ENCODE peak calls at places on chromosomes 1 and 21, in five cellular contexts. One of them, this sample, is unnamed.

GRCh38 chr1:155039308-155039669 is 5.7 kb downstream of the DCST1 start:
- DNase-seq in activated naive CD8-positive, alpha-beta T cell treated with anti-CD3 and anti-CD28 coated beads, Interleukin-2, amount 10 ng/mL, durations not matched to agents 7 days and 5 days: no peak
- DNase-seq in stimulated activated CD4-positive, alpha-beta T cell treated with anti-CD3 and anti-CD28 coated beads, Interleukin-1b, Interleukin-23, amount 100 ng/mL, for 48 hours: no peak
- DNase-seq in amygdala: no peak
- DNase-seq in T-helper 9 cell: no peak
- DNase-seq in this sample: no peak

GRCh38 chr1:53617382-53618217 is 121.4 kb downstream of the GLIS1 start:
- DNase-seq in activated naive CD8-positive, alpha-beta T cell treated with anti-CD3 and anti-CD28 coated beads, Interleukin-2, amount 10 ng/mL, durations not matched to agents 7 days and 5 days: peak
- DNase-seq in stimulated activated CD4-positive, alpha-beta T cell treated with anti-CD3 and anti-CD28 coated beads, Interleukin-1b, Interleukin-23, amount 100 ng/mL, for 48 hours: no peak
- DNase-seq in T-helper 9 cell: no peak
- DNase-seq in amygdala: no peak
- DNase-seq in this sample: no peak

GRCh38 chr1:245153645-245154428 is 948 bp upstream of the KIF26B start:
- DNase-seq in amygdala: no peak
- DNase-seq in T-helper 9 cell: no peak
- DNase-seq in stimulated activated CD4-positive, alpha-beta T cell treated with anti-CD3 and anti-CD28 coated beads, Interleukin-1b, Interleukin-23, amount 100 ng/mL, for 48 hours: no peak
- DNase-seq in activated naive CD8-positive, alpha-beta T cell treated with anti-CD3 and anti-CD28 coated beads, Interleukin-2, amount 10 ng/mL, durations not matched to agents 7 days and 5 days: peak
- DNase-seq in this sample: no peak

GRCh38 chr1:192263436-192263835 is 53.4 kb upstream of the RGS21 start:
- DNase-seq in amygdala: no peak
- DNase-seq in T-helper 9 cell: no peak
- DNase-seq in stimulated activated CD4-positive, alpha-beta T cell treated with anti-CD3 and anti-CD28 coated beads, Interleukin-1b, Interleukin-23, amount 100 ng/mL, for 48 hours: no peak
- DNase-seq in activated naive CD8-positive, alpha-beta T cell treated with anti-CD3 and anti-CD28 coated beads, Interleukin-2, amount 10 ng/mL, durations not matched to agents 7 days and 5 days: no peak
- DNase-seq in this sample: no peak

GRCh38 chr1:215865060-215865459 is 298.0 kb downstream of the KCTD3 start:
- DNase-seq in stimulated activated CD4-positive, alpha-beta T cell treated with anti-CD3 and anti-CD28 coated beads, Interleukin-1b, Interleukin-23, amount 100 ng/mL, for 48 hours: no peak
- DNase-seq in activated naive CD8-positive, alpha-beta T cell treated with anti-CD3 and anti-CD28 coated beads, Interleukin-2, amount 10 ng/mL, durations not matched to agents 7 days and 5 days: no peak
- DNase-seq in T-helper 9 cell: no peak
- DNase-seq in amygdala: no peak
- DNase-seq in this sample: no peak

GRCh38 chr21:31855180-31855579 is 17.6 kb upstream of the HUNK start:
- DNase-seq in amygdala: no peak
- DNase-seq in activated naive CD8-positive, alpha-beta T cell treated with anti-CD3 and anti-CD28 coated beads, Interleukin-2, amount 10 ng/mL, durations not matched to agents 7 days and 5 days: no peak
- DNase-seq in stimulated activated CD4-positive, alpha-beta T cell treated with anti-CD3 and anti-CD28 coated beads, Interleukin-1b, Interleukin-23, amount 100 ng/mL, for 48 hours: no peak
- DNase-seq in T-helper 9 cell: no peak
- DNase-seq in this sample: no peak

GRCh38 chr21:42733037-42733632 is 79.7 kb downstream of the PDE9A start:
- DNase-seq in amygdala: no peak
- DNase-seq in T-helper 9 cell: no peak
- DNase-seq in stimulated activated CD4-positive, alpha-beta T cell treated with anti-CD3 and anti-CD28 coated beads, Interleukin-1b, Interleukin-23, amount 100 ng/mL, for 48 hours: no peak
- DNase-seq in activated naive CD8-positive, alpha-beta T cell treated with anti-CD3 and anti-CD28 coated beads, Interleukin-2, amount 10 ng/mL, durations not matched to agents 7 days and 5 days: no peak
- DNase-seq in this sample: no peak

GRCh38 chr1:28864695-28865094 is 49.7 kb upstream of the EPB41 start:
- DNase-seq in amygdala: no peak
- DNase-seq in activated naive CD8-positive, alpha-beta T cell treated with anti-CD3 and anti-CD28 coated beads, Interleukin-2, amount 10 ng/mL, durations not matched to agents 7 days and 5 days: no peak
- DNase-seq in T-helper 9 cell: no peak
- DNase-seq in stimulated activated CD4-positive, alpha-beta T cell treated with anti-CD3 and anti-CD28 coated beads, Interleukin-1b, Interleukin-23, amount 100 ng/mL, for 48 hours: no peak
- DNase-seq in this sample: no peak

GRCh38 chr1:248834343-248834940 is 3.6 kb upstream of the ZNF672 start:
- DNase-seq in amygdala: no peak
- DNase-seq in activated naive CD8-positive, alpha-beta T cell treated with anti-CD3 and anti-CD28 coated beads, Interleukin-2, amount 10 ng/mL, durations not matched to agents 7 days and 5 days: peak
- DNase-seq in T-helper 9 cell: no peak
- DNase-seq in stimulated activated CD4-positive, alpha-beta T cell treated with anti-CD3 and anti-CD28 coated beads, Interleukin-1b, Interleukin-23, amount 100 ng/mL, for 48 hours: no peak
- DNase-seq in this sample: peak

GRCh38 chr21:26148071-26148470 is 22.5 kb downstream of the APP start:
- DNase-seq in stimulated activated CD4-positive, alpha-beta T cell treated with anti-CD3 and anti-CD28 coated beads, Interleukin-1b, Interleukin-23, amount 100 ng/mL, for 48 hours: no peak
- DNase-seq in amygdala: no peak
- DNase-seq in activated naive CD8-positive, alpha-beta T cell treated with anti-CD3 and anti-CD28 coated beads, Interleukin-2, amount 10 ng/mL, durations not matched to agents 7 days and 5 days: no peak
- DNase-seq in T-helper 9 cell: no peak
- DNase-seq in this sample: no peak

GRCh38 chr1:163745204-163745603 is 423.4 kb downstream of the NUF2 start:
- DNase-seq in stimulated activated CD4-positive, alpha-beta T cell treated with anti-CD3 and anti-CD28 coated beads, Interleukin-1b, Interleukin-23, amount 100 ng/mL, for 48 hours: no peak
- DNase-seq in activated naive CD8-positive, alpha-beta T cell treated with anti-CD3 and anti-CD28 coated beads, Interleukin-2, amount 10 ng/mL, durations not matched to agents 7 days and 5 days: no peak
- DNase-seq in amygdala: no peak
- DNase-seq in T-helper 9 cell: no peak
- DNase-seq in this sample: no peak

GRCh38 chr1:243842154-243842553 is 7.9 kb downstream of the AKT3 start:
- DNase-seq in amygdala: no peak
- DNase-seq in activated naive CD8-positive, alpha-beta T cell treated with anti-CD3 and anti-CD28 coated beads, Interleukin-2, amount 10 ng/mL, durations not matched to agents 7 days and 5 days: no peak
- DNase-seq in T-helper 9 cell: no peak
- DNase-seq in stimulated activated CD4-positive, alpha-beta T cell treated with anti-CD3 and anti-CD28 coated beads, Interleukin-1b, Interleukin-23, amount 100 ng/mL, for 48 hours: no peak
- DNase-seq in this sample: no peak

This sample was measured in posterior cingulate gyrus.